ENCODE peak calls at places on chromosomes 1 and 21, in four cellular contexts. F is NB4, X is dorsolateral prefrontal cortex, P is Calu3. I is an unnamed sample.

GRCh38 chr1:237556911-237557310 is 333.8 kb downstream of the ZP4 start:
- DNase-seq in P (no peak), X (peak; percentile 68), F (no peak), I (peak; percentile 65)

GRCh38 chr1:164660415-164661174 is 101.6 kb downstream of the PBX1 start:
- DNase-seq in F (peak; percentile 82), P (peak; percentile 49), X (no peak), I (peak; percentile 91)

GRCh38 chr1:96971439-96971838 is 249.9 kb downstream of the PTBP2 start:
- DNase-seq in F (no peak), X (no peak), P (no peak), I (no peak)

GRCh38 chr1:42173961-42174715 is 9.6 kb upstream of the GUCA2A start:
- DNase-seq in F (no peak), X (peak; percentile 44), P (peak; percentile 30), I (no peak)

GRCh38 chr1:38005195-38006007 is at the start of gene FHL3:
- DNase-seq in F (peak; percentile 87), X (no peak), P (peak; percentile 68), I (peak; percentile 69)

GRCh38 chr1:234433563-234434285 is 45.3 kb downstream of the TARBP1 start:
- DNase-seq in P (no peak), F (peak; percentile 28), X (no peak), I (peak; percentile 47)

GRCh38 chr1:82160036-82160435 is 359.3 kb downstream of the ADGRL2 start:
- DNase-seq in P (no peak), F (no peak), X (no peak), I (no peak)

GRCh38 chr21:41234574-41234973 is 66.6 kb downstream of the BACE2 start:
- DNase-seq in F (no peak), P (no peak), X (no peak), I (no peak)

GRCh38 chr1:178538192-178538916 is 25.4 kb downstream of the TEX35 start:
- DNase-seq in X (no peak), P (no peak), F (no peak), I (no peak)

GRCh38 chr1:16198444-16199156 is 13.9 kb downstream of the ARHGEF19 start:
- DNase-seq in P (no peak), X (no peak), F (no peak), I (no peak)

GRCh38 chr1:82015444-82015843 is 214.7 kb downstream of the ADGRL2 start:
- DNase-seq in X (no peak), P (no peak), F (no peak), I (no peak)

GRCh38 chr1:18740617-18741016 is 110.0 kb downstream of the PAX7 start:
- DNase-seq in P (no peak), X (no peak), F (no peak), I (no peak)

GRCh38 chr1:71770121-71770520 is 512.2 kb downstream of the NEGR1 start:
- DNase-seq in P (no peak), X (no peak), F (no peak), I (peak; percentile 25)

GRCh38 chr1:1599030-1599916 is 662 bp downstream of the FNDC10 start:
- DNase-seq in P (no peak), X (no peak), F (peak; percentile 67), I (no peak)

GRCh38 chr1:72693899-72694298 is 411.6 kb upstream of the NEGR1 start:
- DNase-seq in P (no peak), X (no peak), F (no peak), I (no peak)

GRCh38 chr1:178693368-178693767 is 31.7 kb upstream of the RALGPS2 start:
- DNase-seq in F (no peak), P (no peak), X (no peak), I (no peak)

GRCh38 chr1:22557341-22557950 is 5.8 kb upstream of the EPHA8 start:
- DNase-seq in F (no peak), X (no peak), P (no peak), I (no peak)

GRCh38 chr1:7433896-7434295 is 337.2 kb upstream of the VAMP3 start:
- DNase-seq in P (no peak), F (no peak), X (no peak), I (no peak)

GRCh38 chr1:58879464-58879863 is 95.6 kb upstream of the JUN start:
- DNase-seq in X (no peak), F (peak; percentile 66), P (no peak), I (no peak)

GRCh38 chr1:10891081-10891480 is 94.6 kb upstream of the CASZ1 start:
- DNase-seq in X (no peak), F (no peak), P (no peak), I (no peak)

GRCh38 chr1:184866991-184867788 is 107.1 kb downstream of the NIBAN1 start:
- DNase-seq in P (peak; percentile 13), F (peak; percentile 96), X (no peak), I (peak; percentile 88)

GRCh38 chr1:173413271-173413707 is 63.8 kb upstream of the PRDX6 start:
- DNase-seq in P (no peak), F (no peak), X (no peak), I (no peak)

GRCh38 chr1:65441464-65441863 is 21.0 kb downstream of the LEPR start:
- DNase-seq in P (no peak), X (no peak), F (no peak), I (no peak)

GRCh38 chr1:22380024-22380785 is 71.4 kb upstream of the ZBTB40 start:
- DNase-seq in F (peak; percentile 39), P (no peak), X (no peak), I (no peak)

GRCh38 chr1:184910596-184910995 is 63.7 kb downstream of the NIBAN1 start:
- DNase-seq in P (no peak), F (peak; percentile 5), X (no peak), I (no peak)

I was measured in OCI-M1.